ENCODE peak calls at places on chromosomes 5 and 9, in six cellular contexts. D is IMR-90, K is thyroid gland, O is body of pancreas, M is Peyer's patch, P is H54. A is an unnamed sample.

GRCh38 chr5:148730955-148731898 is 76.9 kb upstream of the HTR4 start:
- DNase-seq in D (peak), K (peak), O (peak), M (no peak), P (peak), A (peak)

GRCh38 chr5:154607746-154608145 is 129.7 kb upstream of the HAND1 start:
- DNase-seq in D (no peak), K (no peak), O (no peak), M (no peak), P (no peak), A (no peak)

GRCh38 chr5:36522746-36523065 is 83.7 kb upstream of the SLC1A3 start:
- DNase-seq in D (no peak), K (peak), O (no peak), M (no peak), P (no peak), A (no peak)

GRCh38 chr5:39473156-39473779 is 48.5 kb upstream of the DAB2 start:
- DNase-seq in D (peak), K (no peak), O (no peak), M (no peak), P (no peak), A (no peak)

GRCh38 chr9:5569891-5570290 is 59.0 kb upstream of the RIC1 start:
- DNase-seq in D (no peak), K (no peak), O (no peak), M (no peak), P (no peak), A (no peak)

GRCh38 chr5:149301744-149302380 is 30.2 kb downstream of the AFAP1L1 start:
- DNase-seq in D (peak), K (no peak), O (no peak), M (no peak), P (no peak), A (no peak)

GRCh38 chr5:154390746-154391359 is 54.9 kb upstream of the SAP30L start:
- DNase-seq in D (no peak), K (no peak), O (no peak), M (no peak), P (no peak), A (no peak)

GRCh38 chr9:36401179-36401740 is 1.2 kb upstream of the RNF38 start:
- DNase-seq in D (peak), K (peak), O (peak), M (peak), P (peak), A (peak)

GRCh38 chr5:3659907-3660306 is 64.3 kb downstream of the IRX1 start:
- DNase-seq in D (peak), K (no peak), O (no peak), M (no peak), P (no peak), A (no peak)

GRCh38 chr9:136686794-136687711 is at the start of gene AGPAT2:
- DNase-seq in D (peak), K (peak), O (peak), M (peak), P (no peak), A (peak)

GRCh38 chr5:134948929-134949328 is 18.8 kb upstream of the CATSPER3 start:
- DNase-seq in D (peak), K (no peak), O (peak), M (no peak), P (no peak), A (no peak)

GRCh38 chr5:127275641-127276193 is 14.9 kb upstream of the MEGF10 start:
- DNase-seq in D (no peak), K (no peak), O (no peak), M (no peak), P (no peak), A (no peak)

GRCh38 chr9:93652604-93653592 is 76.5 kb downstream of the PHF2 start:
- DNase-seq in D (no peak), K (peak), O (no peak), M (peak), P (no peak), A (no peak)

GRCh38 chr9:88322906-88323566 is 65.2 kb upstream of the SPIN1 start:
- DNase-seq in D (peak), K (peak), O (peak), M (no peak), P (no peak), A (no peak)

GRCh38 chr5:118863345-118863744 is 125.0 kb downstream of the DTWD2 start:
- DNase-seq in D (peak), K (no peak), O (no peak), M (no peak), P (no peak), A (no peak)

GRCh38 chr9:15512889-15513288 is 2.1 kb upstream of the PSIP1 start:
- DNase-seq in D (no peak), K (no peak), O (no peak), M (no peak), P (no peak), A (no peak)

GRCh38 chr5:107542831-107543231 is 127.9 kb downstream of the EFNA5 start:
- DNase-seq in D (peak), K (peak), O (peak), M (peak), P (peak), A (peak)

GRCh38 chr5:142769251-142769792 is 855 bp upstream of the ARHGAP26 start:
- DNase-seq in D (no peak), K (no peak), O (no peak), M (no peak), P (no peak), A (no peak)

GRCh38 chr5:176653986-176654385 is 6.7 kb downstream of the TSPAN17 start:
- DNase-seq in D (no peak), K (no peak), O (no peak), M (no peak), P (no peak), A (no peak)

GRCh38 chr5:169350016-169350415 is 49.1 kb upstream of the SLIT3 start:
- DNase-seq in D (peak), K (no peak), O (no peak), M (no peak), P (peak), A (no peak)

GRCh38 chr5:16807475-16807874 is 128.6 kb downstream of the MYO10 start:
- DNase-seq in D (no peak), K (no peak), O (no peak), M (no peak), P (no peak), A (no peak)

GRCh38 chr5:157563373-157564148 is 12.0 kb downstream of the ADAM19 start:
- DNase-seq in D (peak), K (no peak), O (peak), M (no peak), P (peak), A (peak)

GRCh38 chr5:87195616-87196015 is 72.1 kb upstream of the RASA1 start:
- DNase-seq in D (peak), K (no peak), O (no peak), M (no peak), P (no peak), A (no peak)

GRCh38 chr5:144125163-144125726 is 45.2 kb downstream of the YIPF5 start:
- DNase-seq in D (peak), K (no peak), O (no peak), M (no peak), P (no peak), A (no peak)

GRCh38 chr5:129245489-129245888 is 150.9 kb downstream of the ISOC1 start:
- DNase-seq in D (no peak), K (no peak), O (no peak), M (no peak), P (no peak), A (no peak)

GRCh38 chr5:132761321-132762240 is 14.4 kb downstream of the CCNI2 start:
- DNase-seq in D (no peak), K (no peak), O (no peak), M (no peak), P (no peak), A (no peak)

GRCh38 chr5:93717162-93717561 is 24.2 kb downstream of the POU5F2 start:
- DNase-seq in D (peak), K (peak), O (peak), M (no peak), P (no peak), A (peak)

GRCh38 chr5:77305921-77306320 is 95.4 kb downstream of the PDE8B start:
- DNase-seq in D (peak), K (peak), O (no peak), M (no peak), P (no peak), A (no peak)

GRCh38 chr5:37272564-37272963 is 23.4 kb upstream of the CPLANE1 start:
- DNase-seq in D (peak), K (peak), O (no peak), M (no peak), P (peak), A (no peak)

GRCh38 chr5:32942225-32942989 is 231.3 kb downstream of the NPR3 start:
- DNase-seq in D (peak), K (no peak), O (peak), M (no peak), P (peak), A (no peak)

GRCh38 chr5:91166040-91166807 is 216.9 kb downstream of the ARRDC3 start:
- DNase-seq in D (peak), K (no peak), O (no peak), M (no peak), P (no peak), A (no peak)

DNA sequence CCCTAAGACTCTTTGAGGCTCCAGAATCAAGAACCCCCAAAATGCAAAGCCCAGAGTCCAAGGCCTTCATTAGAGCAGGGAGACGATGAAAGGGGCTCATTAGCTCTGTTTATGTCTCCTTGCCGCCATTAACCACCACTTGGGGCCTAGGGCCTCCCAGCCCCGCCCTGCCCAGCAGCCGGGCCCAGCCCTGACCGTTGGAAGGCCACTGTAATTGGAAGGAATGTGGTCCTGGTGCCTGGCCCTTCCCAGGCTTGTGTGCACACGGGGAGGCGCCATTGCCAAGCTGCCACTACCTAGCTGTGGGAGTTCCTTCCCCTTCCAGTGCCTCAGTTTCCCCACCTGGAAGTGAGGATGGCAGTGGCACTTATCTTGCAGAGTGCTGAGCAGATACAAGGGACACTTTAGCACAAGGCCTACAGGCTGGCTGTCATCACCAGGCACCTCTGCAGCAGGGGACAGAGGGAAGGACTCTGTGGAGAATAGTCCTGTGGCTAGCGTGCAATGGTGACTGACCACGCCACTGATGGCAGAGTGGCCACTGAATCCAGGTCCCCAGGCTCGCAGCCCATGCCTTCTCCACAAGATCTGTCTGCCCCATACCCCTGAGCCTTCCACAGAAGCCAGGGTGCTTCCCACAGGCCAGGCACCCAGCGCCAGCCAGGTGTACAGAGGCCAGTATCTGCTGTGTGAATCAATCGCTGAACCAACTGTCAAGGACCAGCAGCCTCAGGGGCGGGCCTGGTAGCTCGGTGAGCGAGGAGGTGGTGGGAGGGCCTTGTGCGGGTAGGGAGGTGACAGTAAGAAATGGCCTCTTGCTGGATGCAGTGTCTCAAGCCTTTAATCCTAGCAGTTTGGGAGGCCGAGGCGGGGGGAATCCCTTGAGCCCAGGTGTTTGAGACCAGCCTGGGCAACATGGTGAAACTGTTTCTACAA is 20.8 kb downstream of the GBGT1 start:
- DNase-seq in D (no peak), K (no peak), O (no peak), M (peak), P (no peak), A (no peak)
- TF ChIP-seq POLR2A in D (no peak), K (no peak), O (no peak), M (no peak), P (no peak), A (no peak)

GRCh38 chr5:7644723-7645122 is 206.2 kb downstream of the CFAP90 start:
- DNase-seq in D (no peak), K (no peak), O (no peak), M (no peak), P (no peak), A (no peak)
- TF ChIP-seq POLR2A in D (no peak), K (no peak), O (no peak), M (no peak), P (no peak), A (no peak)

DNA sequence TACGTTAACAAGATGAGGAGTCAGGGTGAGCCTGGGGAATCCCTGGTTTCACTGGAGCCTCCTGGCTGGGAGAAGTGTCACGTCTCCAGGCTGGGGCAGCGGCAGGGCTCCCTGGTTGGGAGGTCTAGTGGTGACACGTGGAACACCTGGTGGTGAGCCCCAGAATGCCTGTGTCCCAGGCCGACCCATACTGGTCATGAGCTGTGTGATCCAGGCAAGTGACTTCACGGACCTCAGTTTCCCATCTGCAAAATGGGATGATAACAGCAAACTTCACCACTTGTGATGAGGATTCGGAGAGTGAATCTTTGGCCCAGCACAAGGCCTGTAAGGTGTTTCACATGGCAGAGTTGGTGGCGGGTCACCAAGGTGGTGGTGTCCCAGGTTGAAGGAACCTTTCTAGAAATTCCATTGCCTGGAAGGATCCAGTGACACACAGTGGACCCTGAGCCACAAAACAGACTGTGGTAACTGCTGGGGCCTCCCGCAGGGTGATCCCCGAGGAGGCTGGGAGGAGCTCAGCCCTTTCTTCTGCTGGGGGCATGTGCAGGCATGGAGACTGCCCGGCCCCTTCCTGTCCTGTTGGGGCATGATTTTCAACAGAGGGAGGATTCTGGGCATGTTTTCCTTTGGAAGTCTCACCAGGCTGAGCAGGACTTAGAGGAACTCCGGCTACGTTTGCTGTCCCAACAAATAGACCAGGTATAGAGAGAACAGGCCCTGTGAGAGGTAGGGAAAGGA is 153.9 kb upstream of the IER5L start:
- DNase-seq in D (no peak), K (peak), O (no peak), M (no peak), P (no peak), A (no peak)
- TF ChIP-seq POLR2A in D (no peak), K (no peak), O (no peak), M (no peak), P (no peak), A (no peak)

GRCh38 chr5:34586117-34586885 is 69.8 kb upstream of the RAI14 start:
- DNase-seq in D (peak), K (no peak), O (no peak), M (no peak), P (no peak), A (no peak)
- TF ChIP-seq POLR2A in D (peak), K (no peak), O (no peak), M (no peak), P (no peak), A (no peak)

GRCh38 chr9:17131494-17131893 is 3.3 kb upstream of the CNTLN start:
- DNase-seq in D (no peak), K (no peak), O (no peak), M (no peak), P (no peak), A (no peak)
- TF ChIP-seq POLR2A in D (no peak), K (no peak), O (no peak), M (no peak), P (no peak), A (no peak)

DNA sequence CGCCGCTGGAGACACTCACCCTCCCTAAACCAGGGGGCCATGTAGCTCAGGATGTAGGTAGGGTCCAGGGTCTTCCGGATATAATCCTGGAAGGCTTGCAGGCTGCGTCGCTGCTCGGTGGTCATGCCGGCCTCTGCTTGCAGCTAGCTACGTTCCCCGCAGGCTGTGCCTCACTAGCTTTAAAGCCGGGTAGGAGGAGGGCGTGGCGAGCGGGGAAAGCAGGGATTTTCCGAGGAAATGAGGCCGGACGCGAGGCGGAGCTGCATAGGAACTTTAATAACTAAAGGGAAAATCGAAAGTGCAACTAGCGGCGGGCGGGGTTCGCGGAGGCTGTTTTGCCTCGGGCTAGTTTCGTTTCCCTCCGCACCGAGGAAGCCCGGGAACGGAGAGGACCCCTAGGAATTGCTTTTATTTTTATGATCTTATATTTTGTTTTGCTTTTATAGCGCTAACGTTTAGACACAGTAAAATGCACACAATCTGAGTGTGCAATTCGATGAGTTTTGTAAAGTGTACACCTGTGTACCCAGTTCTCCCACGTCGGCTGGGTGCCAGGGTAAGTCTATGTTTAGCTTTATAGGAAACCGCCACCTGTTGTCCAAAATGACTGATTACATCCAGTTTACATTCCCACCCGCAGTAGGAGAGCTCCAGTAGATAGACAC is at the start of gene RIGI:
- DNase-seq in D (peak), K (peak), O (peak), M (peak), P (peak), A (peak)
- TF ChIP-seq POLR2A in D (peak), K (peak), O (peak), M (no peak), P (peak), A (peak)